ENCODE peak calls at places on chromosomes 1 and 21, in seven cellular contexts. T, I, Z, J, S, L and N are unnamed samples.

GRCh38 chr1:235821361-235821981 is 45.2 kb downstream of the LYST start:
- DNase-seq in T (no peak), I (no peak), Z (no peak), J (no peak), S (no peak), L (no peak), N (no peak)

GRCh38 chr1:115330480-115331013 is 7.5 kb downstream of the NGF start:
- DNase-seq in T (no peak), I (no peak), Z (no peak), J (no peak), S (no peak), L (no peak), N (no peak)

GRCh38 chr1:229942508-229942907 is 124.5 kb upstream of the GALNT2 start:
- DNase-seq in T (no peak), I (no peak), Z (no peak), J (no peak), S (no peak), L (no peak), N (no peak)

GRCh38 chr1:197841828-197842573 is 60.4 kb upstream of the C1orf53 start:
- DNase-seq in T (no peak), I (no peak), Z (no peak), J (no peak), S (peak; percentile 21), L (no peak), N (no peak)

GRCh38 chr21:42238185-42238934 is 19.4 kb downstream of the ABCG1 start:
- DNase-seq in T (no peak), I (peak; percentile 81), Z (no peak), J (peak; percentile 63), S (no peak), L (no peak), N (no peak)

GRCh38 chr1:983736-984475 is 2.0 kb upstream of the PERM1 start:
- DNase-seq in T (no peak), I (peak; percentile 75), Z (peak; percentile 85), J (peak; percentile 46), S (no peak), L (no peak), N (peak; percentile 60)

GRCh38 chr1:53330819-53331218 is 2.9 kb upstream of the LRP8 start:
- DNase-seq in T (no peak), I (peak; percentile 22), Z (no peak), J (no peak), S (no peak), L (peak; percentile 35), N (no peak)

GRCh38 chr1:184915463-184916080 is 58.7 kb downstream of the NIBAN1 start:
- DNase-seq in T (no peak), I (no peak), Z (no peak), J (no peak), S (no peak), L (no peak), N (no peak)

GRCh38 chr1:9101510-9102146 is 27.3 kb downstream of the GPR157 start:
- DNase-seq in T (peak; percentile 18), I (no peak), Z (peak; percentile 77), J (peak; percentile 82), S (peak; percentile 27), L (no peak), N (peak; percentile 49)

GRCh38 chr1:62012821-62013220 is 181.8 kb upstream of the L1TD1 start:
- DNase-seq in T (no peak), I (no peak), Z (no peak), J (no peak), S (peak; percentile 25), L (no peak), N (no peak)

GRCh38 chr1:40820251-40820797 is 36.7 kb downstream of the KCNQ4 start:
- DNase-seq in T (no peak), I (no peak), Z (no peak), J (no peak), S (no peak), L (no peak), N (no peak)

GRCh38 chr1:30362603-30362990 is 360.8 kb downstream of the MATN1 start:
- DNase-seq in T (no peak), I (no peak), Z (no peak), J (no peak), S (no peak), L (no peak), N (no peak)

GRCh38 chr1:242008788-242009500 is 10.0 kb upstream of the MAP1LC3C start:
- DNase-seq in T (no peak), I (no peak), Z (no peak), J (no peak), S (no peak), L (no peak), N (no peak)

GRCh38 chr1:229060140-229060539 is 210.8 kb upstream of the RAB4A start:
- DNase-seq in T (no peak), I (no peak), Z (no peak), J (no peak), S (no peak), L (no peak), N (no peak)

GRCh38 chr21:38151021-38151645 is 105.7 kb upstream of the KCNJ15 start:
- DNase-seq in T (no peak), I (no peak), Z (no peak), J (no peak), S (no peak), L (no peak), N (no peak)

GRCh38 chr1:19511117-19511516 is 25.8 kb upstream of the CAPZB start:
- DNase-seq in T (no peak), I (no peak), Z (no peak), J (no peak), S (no peak), L (no peak), N (no peak)

GRCh38 chr1:178501705-178502329 is 5.1 kb upstream of the CLEC20A start:
- DNase-seq in T (peak; percentile 66), I (no peak), Z (peak; percentile 84), J (peak; percentile 68), S (peak; percentile 23), L (peak; percentile 67), N (peak; percentile 59)

GRCh38 chr1:151142411-151143056 is 3.9 kb downstream of the SEMA6C start:
- DNase-seq in T (no peak), I (no peak), Z (no peak), J (no peak), S (no peak), L (no peak), N (no peak)

GRCh38 chr21:43190544-43191340 is 21.9 kb downstream of the CRYAA start:
- DNase-seq in T (no peak), I (no peak), Z (no peak), J (no peak), S (no peak), L (peak; percentile 44), N (no peak)

GRCh38 chr1:50308883-50309282 is 114.4 kb downstream of the DMRTA2 start:
- DNase-seq in T (peak; percentile 84), I (no peak), Z (peak; percentile 25), J (peak; percentile 38), S (no peak), L (no peak), N (no peak)

GRCh38 chr1:225909477-225909876 is 14.6 kb downstream of the PYCR2 start:
- DNase-seq in T (no peak), I (no peak), Z (no peak), J (no peak), S (no peak), L (no peak), N (no peak)

GRCh38 chr21:34550400-34550799 is 38.4 kb upstream of the KCNE1 start:
- DNase-seq in T (no peak), I (no peak), Z (no peak), J (no peak), S (no peak), L (no peak), N (no peak)

GRCh38 chr21:41016472-41016871 is 151.5 kb upstream of the BACE2 start:
- DNase-seq in T (no peak), I (no peak), Z (no peak), J (no peak), S (no peak), L (no peak), N (no peak)

GRCh38 chr1:206557636-206558473 is 50.5 kb downstream of the RASSF5 start:
- DNase-seq in T (no peak), I (peak; percentile 60), Z (no peak), J (peak; percentile 62), S (no peak), L (no peak), N (peak; percentile 73)

GRCh38 chr1:236206548-236206947 is 64.2 kb downstream of the GPR137B start:
- DNase-seq in T (peak; percentile 3), I (no peak), Z (no peak), J (no peak), S (no peak), L (no peak), N (no peak)

GRCh38 chr21:41207401-41208388 is 39.7 kb downstream of the BACE2 start:
- DNase-seq in T (no peak), I (no peak), Z (no peak), J (peak; percentile 10), S (no peak), L (no peak), N (no peak)

GRCh38 chr1:204701229-204701628 is 15.7 kb upstream of the LRRN2 start:
- DNase-seq in T (no peak), I (no peak), Z (no peak), J (no peak), S (no peak), L (no peak), N (no peak)

GRCh38 chr1:8086071-8086470 is 60.0 kb upstream of the ERRFI1 start:
- DNase-seq in T (no peak), I (no peak), Z (no peak), J (no peak), S (no peak), L (no peak), N (no peak)

GRCh38 chr1:154626456-154627246 is 18.7 kb upstream of the ADAR start:
- DNase-seq in T (no peak), I (no peak), Z (no peak), J (no peak), S (no peak), L (no peak), N (no peak)

GRCh38 chr1:162422662-162423375 is 10.9 kb upstream of the SH2D1B start:
- DNase-seq in T (no peak), I (no peak), Z (no peak), J (peak; percentile 21), S (no peak), L (no peak), N (peak; percentile 8)

GRCh38 chr1:86429830-86430229 is 5.9 kb downstream of the CLCA2 start:
- DNase-seq in T (no peak), I (no peak), Z (no peak), J (no peak), S (no peak), L (no peak), N (no peak)

GRCh38 chr1:15290382-15290781 is 43.4 kb downstream of the FHAD1 start:
- DNase-seq in T (no peak), I (no peak), Z (no peak), J (no peak), S (no peak), L (no peak), N (no peak)

GRCh38 chr1:208213786-208214185 is 30.4 kb downstream of the PLXNA2 start:
- DNase-seq in T (no peak), I (no peak), Z (no peak), J (no peak), S (no peak), L (no peak), N (no peak)

GRCh38 chr21:45950740-45951515 is 30.6 kb upstream of the COL6A1 start:
- DNase-seq in T (no peak), I (no peak), Z (no peak), J (no peak), S (no peak), L (no peak), N (no peak)

GRCh38 chr1:925532-926421 is 2.1 kb downstream of the SAMD11 start:
- DNase-seq in T (no peak), I (no peak), Z (no peak), J (no peak), S (peak; percentile 41), L (no peak), N (no peak)

GRCh38 chr1:30527511-30528140 is 195.8 kb downstream of the MATN1 start:
- DNase-seq in T (no peak), I (no peak), Z (no peak), J (no peak), S (no peak), L (no peak), N (no peak)

GRCh38 chr1:192730206-192730605 is 78.6 kb upstream of the RGS2 start:
- DNase-seq in T (no peak), I (no peak), Z (no peak), J (no peak), S (no peak), L (no peak), N (no peak)

GRCh38 chr1:61170328-61171238 is 88.2 kb downstream of the NFIA start:
- DNase-seq in T (no peak), I (no peak), Z (no peak), J (no peak), S (no peak), L (no peak), N (no peak)